ENCODE peak calls at places on chromosomes 5 and 9, in six cellular contexts. E is SK-N-SH, Q is OCI-LY7, Y is H1, M is GM23248, B is neural progenitor cell. G is an unnamed sample.
A peak's percentile ranks its signal among the peaks of the same experiment; 100 is the strongest.

GRCh38 chr5:148179234-148179824 is 11.0 kb downstream of the SPINK14 start:
- DNase-seq in E (peak; percentile 12), Q (peak; percentile 61), Y (no peak), M (peak; percentile 70), B (peak; percentile 67), G (peak; percentile 83)

GRCh38 chr5:145574889-145575573 is 260.1 kb downstream of the PRELID2 start:
- DNase-seq in E (no peak), Q (no peak), Y (no peak), M (no peak), B (no peak), G (no peak)

GRCh38 chr9:112711050-112711689 is 6.7 kb downstream of the INIP start:
- DNase-seq in E (peak; percentile 38), Q (peak; percentile 19), Y (no peak), M (peak; percentile 80), B (peak; percentile 52), G (peak; percentile 65)

GRCh38 chr9:72042928-72043327 is 17.5 kb downstream of the C9orf57 start:
- DNase-seq in E (no peak), Q (no peak), Y (no peak), M (no peak), B (no peak), G (no peak)

GRCh38 chr5:133108481-133108921 is 56.7 kb downstream of the HSPA4 start:
- DNase-seq in E (no peak), Q (peak; percentile 69), Y (no peak), M (no peak), B (no peak), G (peak; percentile 82)

GRCh38 chr5:91977599-91977998 is 594.5 kb upstream of the ARRDC3 start:
- DNase-seq in E (no peak), Q (no peak), Y (no peak), M (no peak), B (no peak), G (no peak)

GRCh38 chr5:132342291-132343180 is 27.0 kb upstream of the SLC22A5 start:
- DNase-seq in E (no peak), Q (no peak), Y (no peak), M (no peak), B (no peak), G (no peak)

GRCh38 chr9:135282001-135282731 is 194.7 kb downstream of the OLFM1 start:
- DNase-seq in E (peak; percentile 89), Q (peak; percentile 24), Y (no peak), M (peak; percentile 36), B (no peak), G (peak; percentile 68)

GRCh38 chr5:14168139-14168792 is 25.1 kb downstream of the TRIO start:
- DNase-seq in E (no peak), Q (peak; percentile 42), Y (no peak), M (peak; percentile 65), B (no peak), G (no peak)

GRCh38 chr5:116437922-116438578 is 136.6 kb downstream of the SEMA6A start:
- DNase-seq in E (no peak), Q (no peak), Y (peak; percentile 34), M (no peak), B (peak; percentile 76), G (no peak)

GRCh38 chr5:144638802-144639201 is 468.1 kb downstream of the KCTD16 start:
- DNase-seq in E (peak; percentile 42), Q (no peak), Y (no peak), M (no peak), B (no peak), G (no peak)

GRCh38 chr9:136690841-136691261 is 3.6 kb upstream of the AGPAT2 start:
- DNase-seq in E (no peak), Q (no peak), Y (no peak), M (no peak), B (no peak), G (no peak)

GRCh38 chr5:51567636-51568035 is 184.4 kb downstream of the ISL1 start:
- DNase-seq in E (no peak), Q (no peak), Y (no peak), M (no peak), B (no peak), G (no peak)

GRCh38 chr5:136030956-136031611 is 2.3 kb downstream of the TGFBI start:
- DNase-seq in E (peak; percentile 84), Q (peak; percentile 52), Y (no peak), M (no peak), B (peak; percentile 39), G (no peak)

GRCh38 chr9:101311759-101312420 is 72.9 kb downstream of the BAAT start:
- DNase-seq in E (peak; percentile 38), Q (peak; percentile 85), Y (no peak), M (peak; percentile 83), B (peak; percentile 89), G (peak; percentile 91)

GRCh38 chr5:2095011-2095410 is 212.3 kb upstream of the IRX4 start:
- DNase-seq in E (no peak), Q (no peak), Y (no peak), M (no peak), B (no peak), G (no peak)

GRCh38 chr5:3277590-3278196 is 317.9 kb upstream of the IRX1 start:
- DNase-seq in E (no peak), Q (no peak), Y (peak; percentile 23), M (no peak), B (peak; percentile 78), G (no peak)

GRCh38 chr9:110340306-110340705 is 2.6 kb upstream of the TXNDC8 start:
- DNase-seq in E (no peak), Q (peak; percentile 11), Y (no peak), M (peak; percentile 41), B (peak; percentile 50), G (peak; percentile 52)

GRCh38 chr5:29994519-29994918 is 1199.0 kb upstream of the CDH6 start:
- DNase-seq in E (no peak), Q (no peak), Y (no peak), M (no peak), B (no peak), G (no peak)

GRCh38 chr9:12718482-12719026 is 25.4 kb downstream of the TYRP1 start:
- DNase-seq in E (no peak), Q (no peak), Y (peak; percentile 43), M (peak; percentile 74), B (peak; percentile 82), G (no peak)

GRCh38 chr9:112013261-112013660 is 116.6 kb downstream of the UGCG start:
- DNase-seq in E (no peak), Q (no peak), Y (no peak), M (no peak), B (no peak), G (no peak)

GRCh38 chr5:37900692-37901091 is 60.9 kb upstream of the GDNF start:
- DNase-seq in E (peak; percentile 4), Q (peak; percentile 0), Y (no peak), M (peak; percentile 66), B (peak; percentile 5), G (no peak)

GRCh38 chr9:136090768-136091581 is 4.1 kb downstream of the NACC2 start:
- DNase-seq in E (peak; percentile 38), Q (no peak), Y (no peak), M (no peak), B (peak; percentile 44), G (no peak)

GRCh38 chr5:177309351-177310191 is 2.1 kb downstream of the MXD3 start:
- DNase-seq in E (peak; percentile 83), Q (peak; percentile 78), Y (peak; percentile 85), M (peak; percentile 72), B (peak; percentile 81), G (peak; percentile 87)

GRCh38 chr5:76393035-76393680 is 9.9 kb upstream of the IQGAP2 start:
- DNase-seq in E (no peak), Q (no peak), Y (no peak), M (no peak), B (no peak), G (no peak)
- H2AFZ ChIP-seq in E (no peak overlapping the region), Q (peak overlapping the region; percentile 29), Y (peak overlapping the region; percentile 48), M (no peak overlapping the region), B (no peak overlapping the region), G (no peak overlapping the region)

GRCh38 chr5:83313431-83313830 is 158.1 kb upstream of the VCAN start:
- DNase-seq in E (no peak), Q (no peak), Y (no peak), M (peak; percentile 39), B (no peak), G (no peak)
- H3K79me2 ChIP-seq in E (no peaks in the 10 kb centered on the region), Q (no peaks in the 10 kb centered on the region), Y (no peaks in the 10 kb centered on the region), M (no peaks in the 10 kb centered on the region), B (no peaks in the 10 kb centered on the region), G (no peaks in the 10 kb centered on the region)

DNA sequence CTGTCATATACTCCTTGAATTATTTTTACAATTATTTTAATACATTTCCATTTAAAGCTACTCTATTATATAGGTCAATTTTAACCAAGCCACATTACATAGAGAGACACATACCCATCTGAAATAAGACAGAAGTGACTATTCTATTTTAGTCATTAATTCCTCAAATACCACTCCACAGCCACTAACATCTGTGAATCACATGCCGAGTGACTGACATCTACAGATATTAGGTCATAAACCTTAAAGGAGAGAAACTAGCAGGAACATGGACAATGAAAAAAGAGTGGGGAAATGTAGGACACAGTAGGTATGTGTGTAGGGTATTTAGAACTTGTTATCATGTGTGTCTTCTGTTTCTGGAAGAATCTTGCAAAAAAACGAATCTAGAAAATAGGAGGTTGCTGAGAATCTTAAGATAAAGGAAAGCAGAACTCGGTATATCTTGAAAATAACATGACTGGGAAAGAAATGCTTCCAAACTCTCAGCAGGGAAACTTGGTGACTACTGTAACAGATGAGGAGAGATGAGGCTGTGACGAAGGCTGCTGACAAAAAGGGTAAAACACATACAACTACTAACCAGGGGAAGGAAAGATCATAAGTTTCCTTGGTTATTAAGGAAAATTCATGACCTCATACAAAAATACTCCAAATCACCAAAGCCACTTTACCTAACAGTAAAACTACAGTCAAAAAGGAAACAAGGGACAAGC is 84.6 kb downstream of the PLPP1 start:
- DNase-seq in E (no peak), Q (no peak), Y (no peak), M (peak; percentile 73), B (no peak), G (no peak)
- H3K36me3 ChIP-seq in E (no peaks in the 10 kb centered on the region), Q (no peaks in the 10 kb centered on the region), Y (peaks cover 28% of the 10 kb centered on the region), M (no peaks in the 10 kb centered on the region), B (no peaks in the 10 kb centered on the region), G (no peaks in the 10 kb centered on the region)

DNA sequence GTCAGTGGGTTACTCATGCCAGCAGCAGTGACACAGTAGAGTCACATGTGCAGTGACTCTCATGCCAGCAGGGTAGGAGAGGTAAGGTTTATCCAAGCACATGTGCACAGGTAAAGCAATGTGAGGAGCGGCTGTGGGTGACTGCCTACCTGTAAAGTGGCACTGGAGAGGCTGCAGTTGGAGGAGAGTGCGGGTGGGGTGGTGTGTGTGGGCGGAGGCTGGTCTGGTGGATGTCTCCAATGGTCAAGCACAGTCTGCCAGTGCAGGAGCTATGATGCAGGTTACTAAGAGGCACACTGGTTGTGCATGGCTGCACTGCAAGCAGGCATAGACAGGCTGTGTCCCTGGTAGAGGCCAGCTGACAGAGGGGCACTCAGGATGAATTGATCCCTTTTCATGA is 588.2 kb upstream of the FTMT start:
- DNase-seq in E (no peak), Q (no peak), Y (no peak), M (no peak), B (no peak), G (no peak)
- H2AFZ ChIP-seq in E (no peak overlapping the region), Q (no peak overlapping the region), Y (no peak overlapping the region), M (no peak overlapping the region), B (no peak overlapping the region), G (no peak overlapping the region)

GRCh38 chr5:114367029-114367428 is 5.2 kb downstream of the KCNN2 start:
- DNase-seq in E (no peak), Q (no peak), Y (no peak), M (peak; percentile 20), B (no peak), G (no peak)
- H3K79me2 ChIP-seq in E (no peaks in the 10 kb centered on the region), Q (no peaks in the 10 kb centered on the region), Y (peaks cover 6% of the 10 kb centered on the region), M (no peaks in the 10 kb centered on the region), B (peaks cover 50% of the 10 kb centered on the region), G (no peaks in the 10 kb centered on the region)

GRCh38 chr9:20125721-20126120 is 336.9 kb upstream of the SLC24A2 start:
- DNase-seq in E (peak; percentile 3), Q (no peak), Y (no peak), M (no peak), B (no peak), G (no peak)
- H3K36me3 ChIP-seq in E (no peaks in the 10 kb centered on the region), Q (no peaks in the 10 kb centered on the region), Y (no peaks in the 10 kb centered on the region), M (no peaks in the 10 kb centered on the region), B (no peaks in the 10 kb centered on the region), G (no peaks in the 10 kb centered on the region)

G was measured in Karpas-422.